ENCODE peak calls at places on chromosomes 3 and 15, in five cellular contexts. One of them, this sample, is unnamed.

GRCh38 chr15:95690631-95691340 is 639.7 kb upstream of the NR2F2 start:
- DNase-seq in ascending aorta: no peak
- DNase-seq in cardiac muscle cell: no peak
- DNase-seq in cardiac fibroblast: no peak
- DNase-seq in IMR-90: no peak
- DNase-seq in this sample: no peak

GRCh38 chr3:175374705-175375104 is 515.6 kb downstream of the NAALADL2 start:
- DNase-seq in ascending aorta: no peak
- DNase-seq in cardiac muscle cell: no peak
- DNase-seq in cardiac fibroblast: no peak
- DNase-seq in IMR-90: no peak
- DNase-seq in this sample: no peak

GRCh38 chr15:22786868-22787698 is 639 bp downstream of the NIPA1 start:
- DNase-seq in ascending aorta: no peak
- DNase-seq in cardiac muscle cell: peak; percentile 29
- DNase-seq in cardiac fibroblast: peak; percentile 39
- DNase-seq in IMR-90: no peak
- DNase-seq in this sample: no peak

GRCh38 chr3:188124184-188124583 is 29.8 kb upstream of the LPP start:
- DNase-seq in ascending aorta: no peak
- DNase-seq in cardiac muscle cell: peak; percentile 13
- DNase-seq in cardiac fibroblast: no peak
- DNase-seq in IMR-90: peak; percentile 58
- DNase-seq in this sample: no peak

GRCh38 chr3:64354956-64355355 is 129.7 kb upstream of the PRICKLE2 start:
- DNase-seq in ascending aorta: no peak
- DNase-seq in cardiac muscle cell: no peak
- DNase-seq in cardiac fibroblast: no peak
- DNase-seq in IMR-90: no peak
- DNase-seq in this sample: no peak

GRCh38 chr3:59879033-59879655 is 829.3 kb upstream of the CFAP20DC start:
- DNase-seq in ascending aorta: no peak
- DNase-seq in cardiac muscle cell: no peak
- DNase-seq in cardiac fibroblast: no peak
- DNase-seq in IMR-90: no peak
- DNase-seq in this sample: no peak

GRCh38 chr3:171330936-171331335 is 129.3 kb downstream of the TNIK start:
- DNase-seq in ascending aorta: no peak
- DNase-seq in cardiac muscle cell: no peak
- DNase-seq in cardiac fibroblast: no peak
- DNase-seq in IMR-90: no peak
- DNase-seq in this sample: no peak

GRCh38 chr3:11819146-11819545 is 27.5 kb downstream of the TAMM41 start:
- DNase-seq in ascending aorta: no peak
- DNase-seq in cardiac muscle cell: no peak
- DNase-seq in cardiac fibroblast: no peak
- DNase-seq in IMR-90: no peak
- DNase-seq in this sample: no peak

GRCh38 chr3:162845918-162846317 is 1349.3 kb downstream of the OTOL1 start:
- DNase-seq in ascending aorta: no peak
- DNase-seq in cardiac muscle cell: no peak
- DNase-seq in cardiac fibroblast: no peak
- DNase-seq in IMR-90: no peak
- DNase-seq in this sample: no peak

GRCh38 chr15:67105065-67105951 is 39.9 kb downstream of the SMAD3 start:
- DNase-seq in ascending aorta: no peak
- DNase-seq in cardiac muscle cell: peak; percentile 96
- DNase-seq in cardiac fibroblast: peak; percentile 99
- DNase-seq in IMR-90: peak; percentile 99
- DNase-seq in this sample: no peak

GRCh38 chr3:28637742-28638141 is 289.1 kb upstream of the AZI2 start:
- DNase-seq in ascending aorta: no peak
- DNase-seq in cardiac muscle cell: no peak
- DNase-seq in cardiac fibroblast: no peak
- DNase-seq in IMR-90: no peak
- DNase-seq in this sample: no peak

GRCh38 chr3:101976473-101976872 is 127.2 kb downstream of the NFKBIZ start:
- DNase-seq in ascending aorta: no peak
- DNase-seq in cardiac muscle cell: peak; percentile 70
- DNase-seq in cardiac fibroblast: no peak
- DNase-seq in IMR-90: no peak
- DNase-seq in this sample: no peak

GRCh38 chr3:23647706-23648258 is 158.0 kb upstream of the UBE2E1 start:
- DNase-seq in ascending aorta: no peak
- DNase-seq in cardiac muscle cell: no peak
- DNase-seq in cardiac fibroblast: no peak
- DNase-seq in IMR-90: no peak
- DNase-seq in this sample: no peak

GRCh38 chr15:37793851-37794250 is 140.6 kb upstream of the TMCO5A start:
- DNase-seq in ascending aorta: no peak
- DNase-seq in cardiac muscle cell: no peak
- DNase-seq in cardiac fibroblast: no peak
- DNase-seq in IMR-90: no peak
- DNase-seq in this sample: no peak

GRCh38 chr3:51686512-51687215 is 15.6 kb downstream of the TEX264 start:
- DNase-seq in ascending aorta: peak; percentile 19
- DNase-seq in cardiac muscle cell: peak; percentile 65
- DNase-seq in cardiac fibroblast: peak; percentile 76
- DNase-seq in IMR-90: peak; percentile 8
- DNase-seq in this sample: no peak

GRCh38 chr3:52245322-52246263 is at the start of gene PPM1M:
- DNase-seq in ascending aorta: no peak
- DNase-seq in cardiac muscle cell: peak; percentile 69
- DNase-seq in cardiac fibroblast: peak; percentile 30
- DNase-seq in IMR-90: peak; percentile 31
- DNase-seq in this sample: no peak

GRCh38 chr3:109154989-109155388 is 18.5 kb downstream of the C3orf85 start:
- DNase-seq in ascending aorta: no peak
- DNase-seq in cardiac muscle cell: peak; percentile 6
- DNase-seq in cardiac fibroblast: peak; percentile 4
- DNase-seq in IMR-90: no peak
- DNase-seq in this sample: no peak

GRCh38 chr3:46695177-46695961 is 1.9 kb upstream of the ALS2CL start:
- DNase-seq in ascending aorta: peak; percentile 64
- DNase-seq in cardiac muscle cell: peak; percentile 65
- DNase-seq in cardiac fibroblast: peak; percentile 69
- DNase-seq in IMR-90: no peak
- DNase-seq in this sample: peak; percentile 93

GRCh38 chr3:131995936-131996335 is 38.9 kb downstream of the CPNE4 start:
- DNase-seq in ascending aorta: no peak
- DNase-seq in cardiac muscle cell: peak; percentile 11
- DNase-seq in cardiac fibroblast: no peak
- DNase-seq in IMR-90: no peak
- DNase-seq in this sample: no peak
- TF ChIP-seq CTCF in ascending aorta: no peak
- TF ChIP-seq CTCF in cardiac muscle cell: no peak
- TF ChIP-seq CTCF in cardiac fibroblast: no peak
- TF ChIP-seq CTCF in IMR-90: no peak
- TF ChIP-seq CTCF in this sample: no peak

DNA sequence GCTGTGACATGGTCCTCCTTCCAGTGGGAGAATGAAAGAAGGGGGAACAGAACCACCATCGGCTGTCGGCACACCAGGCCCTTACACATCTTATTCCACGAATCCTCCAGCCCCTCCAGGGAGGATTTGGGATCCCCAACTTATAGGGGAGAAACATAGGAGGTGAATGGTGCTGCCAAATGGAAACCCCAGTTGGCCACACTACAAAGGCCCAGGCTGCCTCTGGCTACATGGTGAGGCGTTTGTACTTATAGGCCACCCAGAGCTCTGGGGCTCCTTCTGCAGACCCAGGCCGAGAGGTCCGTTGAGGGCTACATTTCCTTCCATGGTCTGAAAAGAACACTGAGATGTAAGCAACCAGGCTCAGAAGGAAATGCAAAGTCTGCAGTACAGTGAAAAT is 12.0 kb downstream of the AMOTL2 start:
- DNase-seq in ascending aorta: no peak
- DNase-seq in cardiac muscle cell: no peak
- DNase-seq in cardiac fibroblast: no peak
- DNase-seq in IMR-90: no peak
- DNase-seq in this sample: no peak
- TF ChIP-seq CTCF in ascending aorta: no peak
- TF ChIP-seq CTCF in cardiac muscle cell: no peak
- TF ChIP-seq CTCF in cardiac fibroblast: no peak
- TF ChIP-seq CTCF in IMR-90: no peak
- TF ChIP-seq CTCF in this sample: no peak

DNA sequence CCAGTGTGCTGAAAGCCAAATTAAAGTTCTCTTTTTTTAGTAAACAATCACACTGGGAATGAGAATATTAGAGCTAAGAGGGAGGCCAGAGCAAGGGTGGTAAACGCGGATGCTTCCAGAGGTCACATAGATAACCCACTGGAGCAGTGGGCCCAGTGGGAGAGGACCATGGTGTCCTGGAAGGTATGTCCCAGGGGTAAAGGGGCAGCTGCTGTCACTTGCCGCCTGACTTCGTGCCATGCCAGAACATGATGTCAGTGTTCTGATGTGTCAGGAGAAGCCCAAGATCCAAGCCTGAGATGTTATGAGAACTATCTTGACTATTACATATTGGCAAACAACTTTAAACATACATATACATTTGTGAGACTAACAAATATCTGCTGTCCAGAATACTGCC is 211.9 kb upstream of the IL12A start:
- DNase-seq in ascending aorta: no peak
- DNase-seq in cardiac muscle cell: no peak
- DNase-seq in cardiac fibroblast: no peak
- DNase-seq in IMR-90: no peak
- DNase-seq in this sample: no peak
- TF ChIP-seq CTCF in ascending aorta: no peak
- TF ChIP-seq CTCF in cardiac muscle cell: no peak
- TF ChIP-seq CTCF in cardiac fibroblast: no peak
- TF ChIP-seq CTCF in IMR-90: no peak
- TF ChIP-seq CTCF in this sample: no peak

GRCh38 chr3:9428411-9428810 is 31.0 kb downstream of the SETD5 start:
- DNase-seq in ascending aorta: no peak
- DNase-seq in cardiac muscle cell: no peak
- DNase-seq in cardiac fibroblast: no peak
- DNase-seq in IMR-90: no peak
- DNase-seq in this sample: no peak

GRCh38 chr3:9420850-9421549 is 23.6 kb downstream of the SETD5 start:
- DNase-seq in ascending aorta: no peak
- DNase-seq in cardiac muscle cell: peak; percentile 33
- DNase-seq in cardiac fibroblast: peak; percentile 63
- DNase-seq in IMR-90: peak; percentile 57
- DNase-seq in this sample: no peak

DNA sequence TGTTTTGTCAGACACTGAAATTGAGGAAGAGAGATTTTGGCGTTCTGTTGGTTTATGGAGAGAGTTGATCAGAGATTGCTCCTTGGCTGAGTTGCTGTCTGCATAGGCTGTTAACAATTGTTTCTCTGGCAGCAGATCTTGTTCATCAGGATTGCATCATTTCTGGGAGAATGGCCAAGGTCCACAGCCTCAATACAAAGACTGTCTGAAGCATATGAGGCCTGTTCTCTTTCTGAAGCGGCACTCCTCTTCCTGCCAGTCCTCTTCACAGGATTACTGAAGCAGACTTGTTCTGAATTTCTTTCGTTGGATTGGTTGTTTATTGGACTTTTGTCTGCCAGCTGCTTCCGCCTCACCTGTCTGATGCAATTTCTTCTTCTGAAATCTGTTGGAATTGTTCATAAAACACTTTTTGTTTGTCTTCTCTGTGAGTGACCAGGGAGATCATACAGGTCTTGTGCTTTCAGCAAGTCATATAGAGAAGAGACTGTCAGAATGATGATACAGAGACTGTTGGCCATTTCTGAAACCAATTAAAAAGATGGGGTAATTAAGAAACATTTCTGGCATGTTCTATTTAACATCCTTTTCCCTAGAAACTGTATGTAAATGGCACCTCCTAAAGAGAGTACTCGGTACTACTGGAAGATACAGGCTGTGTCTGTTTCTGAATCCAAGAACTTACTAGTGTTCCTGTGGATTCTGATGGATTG is 25.5 kb downstream of the SETD5 start:
- DNase-seq in ascending aorta: peak; percentile 14
- DNase-seq in cardiac muscle cell: peak; percentile 98
- DNase-seq in cardiac fibroblast: peak; percentile 99
- DNase-seq in IMR-90: peak; percentile 98
- DNase-seq in this sample: peak; percentile 47
- TF ChIP-seq CTCF in ascending aorta: peak; percentile 66
- TF ChIP-seq CTCF in cardiac muscle cell: peak; percentile 67
- TF ChIP-seq CTCF in cardiac fibroblast: peak; percentile 60
- TF ChIP-seq CTCF in IMR-90: peak; percentile 64
- TF ChIP-seq CTCF in this sample: peak; percentile 76

DNA sequence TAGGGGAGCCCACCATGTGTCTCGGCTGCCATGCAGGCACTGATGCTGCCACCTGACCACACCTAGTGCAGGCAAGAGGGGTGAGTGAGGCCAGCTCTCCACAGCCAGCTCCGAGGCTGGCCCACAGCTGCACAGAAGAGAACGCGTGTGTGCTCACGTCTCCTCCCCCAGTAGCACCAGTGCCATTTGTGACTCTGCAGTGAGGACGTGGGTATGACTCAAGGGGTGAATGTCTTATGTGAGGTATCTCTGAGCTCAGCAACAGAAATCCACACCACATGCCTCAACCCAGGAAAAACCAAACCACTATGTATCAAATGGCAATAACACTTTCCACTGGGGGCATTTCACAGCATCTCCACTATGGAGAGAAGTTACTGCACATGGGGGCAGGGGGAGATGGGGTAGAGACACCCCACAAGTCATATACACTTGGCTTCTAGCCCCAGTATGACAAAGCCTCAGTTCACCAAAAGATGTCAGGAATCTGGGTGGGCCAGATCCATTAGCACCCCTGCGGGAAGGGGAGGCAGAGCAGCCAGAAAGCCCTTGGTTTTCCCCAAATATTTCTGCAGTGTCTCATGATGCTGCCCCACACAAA is 87.6 kb downstream of the LRIG1 start:
- DNase-seq in ascending aorta: no peak
- DNase-seq in cardiac muscle cell: peak; percentile 28
- DNase-seq in cardiac fibroblast: peak; percentile 83
- DNase-seq in IMR-90: peak; percentile 100
- DNase-seq in this sample: no peak
- TF ChIP-seq CTCF in ascending aorta: no peak
- TF ChIP-seq CTCF in cardiac muscle cell: no peak
- TF ChIP-seq CTCF in cardiac fibroblast: no peak
- TF ChIP-seq CTCF in IMR-90: peak; percentile 13
- TF ChIP-seq CTCF in this sample: no peak

GRCh38 chr15:86751116-86751515 is 671.4 kb downstream of the AGBL1 start:
- DNase-seq in ascending aorta: no peak
- DNase-seq in cardiac muscle cell: no peak
- DNase-seq in cardiac fibroblast: no peak
- DNase-seq in IMR-90: no peak
- DNase-seq in this sample: no peak

GRCh38 chr15:86759766-86760165 is 680.1 kb downstream of the AGBL1 start:
- DNase-seq in ascending aorta: no peak
- DNase-seq in cardiac muscle cell: no peak
- DNase-seq in cardiac fibroblast: no peak
- DNase-seq in IMR-90: no peak
- DNase-seq in this sample: no peak

GRCh38 chr15:86756688-86757087 is 677.0 kb downstream of the AGBL1 start:
- DNase-seq in ascending aorta: no peak
- DNase-seq in cardiac muscle cell: no peak
- DNase-seq in cardiac fibroblast: no peak
- DNase-seq in IMR-90: no peak
- DNase-seq in this sample: no peak
- TF ChIP-seq CTCF in ascending aorta: no peak
- TF ChIP-seq CTCF in cardiac muscle cell: no peak
- TF ChIP-seq CTCF in cardiac fibroblast: no peak
- TF ChIP-seq CTCF in IMR-90: no peak
- TF ChIP-seq CTCF in this sample: no peak

GRCh38 chr15:44261007-44261706 is 27.4 kb upstream of the GOLM2 start:
- DNase-seq in ascending aorta: no peak
- DNase-seq in cardiac muscle cell: no peak
- DNase-seq in cardiac fibroblast: no peak
- DNase-seq in IMR-90: no peak
- DNase-seq in this sample: no peak

GRCh38 chr15:44264148-44264547 is 24.4 kb upstream of the GOLM2 start:
- DNase-seq in ascending aorta: no peak
- DNase-seq in cardiac muscle cell: no peak
- DNase-seq in cardiac fibroblast: no peak
- DNase-seq in IMR-90: no peak
- DNase-seq in this sample: no peak

GRCh38 chr15:44265757-44266156 is 22.8 kb upstream of the GOLM2 start:
- DNase-seq in ascending aorta: no peak
- DNase-seq in cardiac muscle cell: peak; percentile 6
- DNase-seq in cardiac fibroblast: no peak
- DNase-seq in IMR-90: no peak
- DNase-seq in this sample: no peak
- TF ChIP-seq CTCF in ascending aorta: no peak
- TF ChIP-seq CTCF in cardiac muscle cell: no peak
- TF ChIP-seq CTCF in cardiac fibroblast: no peak
- TF ChIP-seq CTCF in IMR-90: no peak
- TF ChIP-seq CTCF in this sample: no peak